ENCODE peak calls at places on chromosomes 12 and 14, in nine cellular contexts. One of them, this sample, is unnamed.

GRCh38 chr14:51546603-51547258 is 105.0 kb upstream of the FRMD6 start:
- DNase-seq in ovary: no peak
- DNase-seq in NCI-H526: peak; percentile 5
- DNase-seq in GM06990: no peak
- DNase-seq in caudate nucleus: no peak
- DNase-seq in activated T-helper 1 cell treated with anti-CD3 and anti-CD28 coated beads, Interleukin-12 subunit alpha, Interleukin-12 subunit beta, Interleukin-2, Interleukin-4 antibody, amounts not matched to agents 30 ng/mL and 10 ng/mL and 1 ng/mL, durations not matched to agents 14 hours and 24 hours and 36 hours: no peak
- DNase-seq in spleen: no peak
- DNase-seq in fibroblast of pulmonary artery: no peak
- DNase-seq in HEK293T: peak; percentile 42
- DNase-seq in this sample: no peak

GRCh38 chr14:106459971-106460730 is 933.8 kb downstream of the TMEM121 start:
- DNase-seq in ovary: no peak
- DNase-seq in NCI-H526: peak; percentile 28
- DNase-seq in GM06990: no peak
- DNase-seq in caudate nucleus: no peak
- DNase-seq in activated T-helper 1 cell treated with anti-CD3 and anti-CD28 coated beads, Interleukin-12 subunit alpha, Interleukin-12 subunit beta, Interleukin-2, Interleukin-4 antibody, amounts not matched to agents 30 ng/mL and 10 ng/mL and 1 ng/mL, durations not matched to agents 14 hours and 24 hours and 36 hours: peak; percentile 45
- DNase-seq in spleen: no peak
- DNase-seq in fibroblast of pulmonary artery: no peak
- DNase-seq in HEK293T: peak; percentile 46
- DNase-seq in this sample: no peak

GRCh38 chr12:18549598-18549997 is 188.2 kb downstream of the PLCZ1 start:
- DNase-seq in ovary: no peak
- DNase-seq in NCI-H526: no peak
- DNase-seq in GM06990: no peak
- DNase-seq in caudate nucleus: no peak
- DNase-seq in activated T-helper 1 cell treated with anti-CD3 and anti-CD28 coated beads, Interleukin-12 subunit alpha, Interleukin-12 subunit beta, Interleukin-2, Interleukin-4 antibody, amounts not matched to agents 30 ng/mL and 10 ng/mL and 1 ng/mL, durations not matched to agents 14 hours and 24 hours and 36 hours: no peak
- DNase-seq in spleen: no peak
- DNase-seq in fibroblast of pulmonary artery: no peak
- DNase-seq in HEK293T: peak; percentile 12
- DNase-seq in this sample: no peak

GRCh38 chr12:41972196-41972994 is 172.3 kb downstream of the GXYLT1 start:
- DNase-seq in ovary: no peak
- DNase-seq in NCI-H526: no peak
- DNase-seq in GM06990: no peak
- DNase-seq in caudate nucleus: no peak
- DNase-seq in activated T-helper 1 cell treated with anti-CD3 and anti-CD28 coated beads, Interleukin-12 subunit alpha, Interleukin-12 subunit beta, Interleukin-2, Interleukin-4 antibody, amounts not matched to agents 30 ng/mL and 10 ng/mL and 1 ng/mL, durations not matched to agents 14 hours and 24 hours and 36 hours: no peak
- DNase-seq in spleen: no peak
- DNase-seq in fibroblast of pulmonary artery: no peak
- DNase-seq in HEK293T: no peak
- DNase-seq in this sample: no peak

GRCh38 chr14:95562892-95563685 is 28.2 kb downstream of the GLRX5 start:
- DNase-seq in ovary: peak; percentile 19
- DNase-seq in NCI-H526: no peak
- DNase-seq in GM06990: no peak
- DNase-seq in caudate nucleus: no peak
- DNase-seq in activated T-helper 1 cell treated with anti-CD3 and anti-CD28 coated beads, Interleukin-12 subunit alpha, Interleukin-12 subunit beta, Interleukin-2, Interleukin-4 antibody, amounts not matched to agents 30 ng/mL and 10 ng/mL and 1 ng/mL, durations not matched to agents 14 hours and 24 hours and 36 hours: no peak
- DNase-seq in spleen: no peak
- DNase-seq in fibroblast of pulmonary artery: peak; percentile 28
- DNase-seq in HEK293T: no peak
- DNase-seq in this sample: no peak

GRCh38 chr14:88245321-88245720 is 77.7 kb downstream of the KCNK10 start:
- DNase-seq in ovary: no peak
- DNase-seq in NCI-H526: peak; percentile 24
- DNase-seq in GM06990: no peak
- DNase-seq in caudate nucleus: no peak
- DNase-seq in activated T-helper 1 cell treated with anti-CD3 and anti-CD28 coated beads, Interleukin-12 subunit alpha, Interleukin-12 subunit beta, Interleukin-2, Interleukin-4 antibody, amounts not matched to agents 30 ng/mL and 10 ng/mL and 1 ng/mL, durations not matched to agents 14 hours and 24 hours and 36 hours: no peak
- DNase-seq in spleen: no peak
- DNase-seq in fibroblast of pulmonary artery: no peak
- DNase-seq in HEK293T: no peak
- DNase-seq in this sample: no peak

GRCh38 chr12:93127582-93128331 is 198.7 kb upstream of the EEA1 start:
- DNase-seq in ovary: peak; percentile 84
- DNase-seq in NCI-H526: no peak
- DNase-seq in GM06990: no peak
- DNase-seq in caudate nucleus: no peak
- DNase-seq in activated T-helper 1 cell treated with anti-CD3 and anti-CD28 coated beads, Interleukin-12 subunit alpha, Interleukin-12 subunit beta, Interleukin-2, Interleukin-4 antibody, amounts not matched to agents 30 ng/mL and 10 ng/mL and 1 ng/mL, durations not matched to agents 14 hours and 24 hours and 36 hours: no peak
- DNase-seq in spleen: peak; percentile 77
- DNase-seq in fibroblast of pulmonary artery: peak; percentile 95
- DNase-seq in HEK293T: no peak
- DNase-seq in this sample: no peak

GRCh38 chr14:76320486-76320885 is 55.5 kb upstream of the ESRRB start:
- DNase-seq in ovary: no peak
- DNase-seq in NCI-H526: no peak
- DNase-seq in GM06990: no peak
- DNase-seq in caudate nucleus: no peak
- DNase-seq in activated T-helper 1 cell treated with anti-CD3 and anti-CD28 coated beads, Interleukin-12 subunit alpha, Interleukin-12 subunit beta, Interleukin-2, Interleukin-4 antibody, amounts not matched to agents 30 ng/mL and 10 ng/mL and 1 ng/mL, durations not matched to agents 14 hours and 24 hours and 36 hours: no peak
- DNase-seq in spleen: no peak
- DNase-seq in fibroblast of pulmonary artery: no peak
- DNase-seq in HEK293T: no peak
- DNase-seq in this sample: no peak

GRCh38 chr14:33068626-33069025 is 129.9 kb downstream of the NPAS3 start:
- DNase-seq in ovary: no peak
- DNase-seq in NCI-H526: no peak
- DNase-seq in GM06990: no peak
- DNase-seq in caudate nucleus: no peak
- DNase-seq in activated T-helper 1 cell treated with anti-CD3 and anti-CD28 coated beads, Interleukin-12 subunit alpha, Interleukin-12 subunit beta, Interleukin-2, Interleukin-4 antibody, amounts not matched to agents 30 ng/mL and 10 ng/mL and 1 ng/mL, durations not matched to agents 14 hours and 24 hours and 36 hours: no peak
- DNase-seq in spleen: no peak
- DNase-seq in fibroblast of pulmonary artery: no peak
- DNase-seq in HEK293T: no peak
- DNase-seq in this sample: no peak

GRCh38 chr14:103130965-103131364 is 7.7 kb downstream of the TNFAIP2 start:
- DNase-seq in ovary: peak; percentile 81
- DNase-seq in NCI-H526: no peak
- DNase-seq in GM06990: no peak
- DNase-seq in caudate nucleus: no peak
- DNase-seq in activated T-helper 1 cell treated with anti-CD3 and anti-CD28 coated beads, Interleukin-12 subunit alpha, Interleukin-12 subunit beta, Interleukin-2, Interleukin-4 antibody, amounts not matched to agents 30 ng/mL and 10 ng/mL and 1 ng/mL, durations not matched to agents 14 hours and 24 hours and 36 hours: no peak
- DNase-seq in spleen: no peak
- DNase-seq in fibroblast of pulmonary artery: peak; percentile 87
- DNase-seq in HEK293T: no peak
- DNase-seq in this sample: no peak

GRCh38 chr12:115155665-115156645 is 472.0 kb upstream of the TBX3 start:
- DNase-seq in ovary: no peak
- DNase-seq in NCI-H526: no peak
- DNase-seq in GM06990: no peak
- DNase-seq in caudate nucleus: no peak
- DNase-seq in activated T-helper 1 cell treated with anti-CD3 and anti-CD28 coated beads, Interleukin-12 subunit alpha, Interleukin-12 subunit beta, Interleukin-2, Interleukin-4 antibody, amounts not matched to agents 30 ng/mL and 10 ng/mL and 1 ng/mL, durations not matched to agents 14 hours and 24 hours and 36 hours: no peak
- DNase-seq in spleen: no peak
- DNase-seq in fibroblast of pulmonary artery: peak; percentile 87
- DNase-seq in HEK293T: no peak
- DNase-seq in this sample: no peak

GRCh38 chr14:31926123-31926522 is 151.0 kb upstream of the ARHGAP5 start:
- DNase-seq in ovary: no peak
- DNase-seq in NCI-H526: peak; percentile 53
- DNase-seq in GM06990: no peak
- DNase-seq in caudate nucleus: no peak
- DNase-seq in activated T-helper 1 cell treated with anti-CD3 and anti-CD28 coated beads, Interleukin-12 subunit alpha, Interleukin-12 subunit beta, Interleukin-2, Interleukin-4 antibody, amounts not matched to agents 30 ng/mL and 10 ng/mL and 1 ng/mL, durations not matched to agents 14 hours and 24 hours and 36 hours: no peak
- DNase-seq in spleen: no peak
- DNase-seq in fibroblast of pulmonary artery: peak; percentile 66
- DNase-seq in HEK293T: peak; percentile 58
- DNase-seq in this sample: peak; percentile 16

GRCh38 chr12:68237068-68237467 is 11.5 kb upstream of the IL26 start:
- DNase-seq in ovary: no peak
- DNase-seq in NCI-H526: no peak
- DNase-seq in GM06990: no peak
- DNase-seq in caudate nucleus: no peak
- DNase-seq in activated T-helper 1 cell treated with anti-CD3 and anti-CD28 coated beads, Interleukin-12 subunit alpha, Interleukin-12 subunit beta, Interleukin-2, Interleukin-4 antibody, amounts not matched to agents 30 ng/mL and 10 ng/mL and 1 ng/mL, durations not matched to agents 14 hours and 24 hours and 36 hours: no peak
- DNase-seq in spleen: no peak
- DNase-seq in fibroblast of pulmonary artery: no peak
- DNase-seq in HEK293T: no peak
- DNase-seq in this sample: no peak

GRCh38 chr14:104865631-104866441 is 768 bp downstream of the CEP170B start:
- DNase-seq in ovary: peak; percentile 55
- DNase-seq in NCI-H526: peak; percentile 65
- DNase-seq in GM06990: peak; percentile 22
- DNase-seq in caudate nucleus: no peak
- DNase-seq in activated T-helper 1 cell treated with anti-CD3 and anti-CD28 coated beads, Interleukin-12 subunit alpha, Interleukin-12 subunit beta, Interleukin-2, Interleukin-4 antibody, amounts not matched to agents 30 ng/mL and 10 ng/mL and 1 ng/mL, durations not matched to agents 14 hours and 24 hours and 36 hours: no peak
- DNase-seq in spleen: peak; percentile 77
- DNase-seq in fibroblast of pulmonary artery: peak; percentile 64
- DNase-seq in HEK293T: peak; percentile 63
- DNase-seq in this sample: peak; percentile 37

GRCh38 chr14:105899657-105900397 is 373.4 kb downstream of the TMEM121 start:
- DNase-seq in ovary: no peak
- DNase-seq in NCI-H526: no peak
- DNase-seq in GM06990: no peak
- DNase-seq in caudate nucleus: no peak
- DNase-seq in activated T-helper 1 cell treated with anti-CD3 and anti-CD28 coated beads, Interleukin-12 subunit alpha, Interleukin-12 subunit beta, Interleukin-2, Interleukin-4 antibody, amounts not matched to agents 30 ng/mL and 10 ng/mL and 1 ng/mL, durations not matched to agents 14 hours and 24 hours and 36 hours: no peak
- DNase-seq in spleen: peak; percentile 57
- DNase-seq in fibroblast of pulmonary artery: no peak
- DNase-seq in HEK293T: no peak
- DNase-seq in this sample: no peak

GRCh38 chr12:131672941-131673330 is 38.0 kb upstream of the SFSWAP start:
- DNase-seq in ovary: no peak
- DNase-seq in NCI-H526: no peak
- DNase-seq in GM06990: no peak
- DNase-seq in caudate nucleus: no peak
- DNase-seq in activated T-helper 1 cell treated with anti-CD3 and anti-CD28 coated beads, Interleukin-12 subunit alpha, Interleukin-12 subunit beta, Interleukin-2, Interleukin-4 antibody, amounts not matched to agents 30 ng/mL and 10 ng/mL and 1 ng/mL, durations not matched to agents 14 hours and 24 hours and 36 hours: no peak
- DNase-seq in spleen: peak; percentile 69
- DNase-seq in fibroblast of pulmonary artery: no peak
- DNase-seq in HEK293T: no peak
- DNase-seq in this sample: no peak

GRCh38 chr12:120669055-120669828 is 17.7 kb upstream of the MLEC start:
- DNase-seq in ovary: peak; percentile 55
- DNase-seq in NCI-H526: no peak
- DNase-seq in GM06990: peak; percentile 77
- DNase-seq in caudate nucleus: no peak
- DNase-seq in activated T-helper 1 cell treated with anti-CD3 and anti-CD28 coated beads, Interleukin-12 subunit alpha, Interleukin-12 subunit beta, Interleukin-2, Interleukin-4 antibody, amounts not matched to agents 30 ng/mL and 10 ng/mL and 1 ng/mL, durations not matched to agents 14 hours and 24 hours and 36 hours: no peak
- DNase-seq in spleen: peak; percentile 63
- DNase-seq in fibroblast of pulmonary artery: peak; percentile 35
- DNase-seq in HEK293T: no peak
- DNase-seq in this sample: no peak

GRCh38 chr12:48934312-48934706 is 9.0 kb upstream of the FKBP11 start:
- DNase-seq in ovary: no peak
- DNase-seq in NCI-H526: peak; percentile 10
- DNase-seq in GM06990: no peak
- DNase-seq in caudate nucleus: no peak
- DNase-seq in activated T-helper 1 cell treated with anti-CD3 and anti-CD28 coated beads, Interleukin-12 subunit alpha, Interleukin-12 subunit beta, Interleukin-2, Interleukin-4 antibody, amounts not matched to agents 30 ng/mL and 10 ng/mL and 1 ng/mL, durations not matched to agents 14 hours and 24 hours and 36 hours: no peak
- DNase-seq in spleen: no peak
- DNase-seq in fibroblast of pulmonary artery: no peak
- DNase-seq in HEK293T: no peak
- DNase-seq in this sample: no peak

GRCh38 chr14:101400815-101401214 is 160.5 kb upstream of the DIO3 start:
- DNase-seq in ovary: no peak
- DNase-seq in NCI-H526: no peak
- DNase-seq in GM06990: no peak
- DNase-seq in caudate nucleus: no peak
- DNase-seq in activated T-helper 1 cell treated with anti-CD3 and anti-CD28 coated beads, Interleukin-12 subunit alpha, Interleukin-12 subunit beta, Interleukin-2, Interleukin-4 antibody, amounts not matched to agents 30 ng/mL and 10 ng/mL and 1 ng/mL, durations not matched to agents 14 hours and 24 hours and 36 hours: no peak
- DNase-seq in spleen: no peak
- DNase-seq in fibroblast of pulmonary artery: peak; percentile 32
- DNase-seq in HEK293T: no peak
- DNase-seq in this sample: no peak

GRCh38 chr14:101622251-101623076 is 61.2 kb downstream of the DIO3 start:
- DNase-seq in ovary: no peak
- DNase-seq in NCI-H526: no peak
- DNase-seq in GM06990: no peak
- DNase-seq in caudate nucleus: no peak
- DNase-seq in activated T-helper 1 cell treated with anti-CD3 and anti-CD28 coated beads, Interleukin-12 subunit alpha, Interleukin-12 subunit beta, Interleukin-2, Interleukin-4 antibody, amounts not matched to agents 30 ng/mL and 10 ng/mL and 1 ng/mL, durations not matched to agents 14 hours and 24 hours and 36 hours: no peak
- DNase-seq in spleen: peak; percentile 73
- DNase-seq in fibroblast of pulmonary artery: no peak
- DNase-seq in HEK293T: no peak
- DNase-seq in this sample: no peak

GRCh38 chr12:50806176-50806575 is 36.5 kb upstream of the TMPRSS12 start:
- DNase-seq in ovary: no peak
- DNase-seq in NCI-H526: no peak
- DNase-seq in GM06990: no peak
- DNase-seq in caudate nucleus: no peak
- DNase-seq in activated T-helper 1 cell treated with anti-CD3 and anti-CD28 coated beads, Interleukin-12 subunit alpha, Interleukin-12 subunit beta, Interleukin-2, Interleukin-4 antibody, amounts not matched to agents 30 ng/mL and 10 ng/mL and 1 ng/mL, durations not matched to agents 14 hours and 24 hours and 36 hours: no peak
- DNase-seq in spleen: no peak
- DNase-seq in fibroblast of pulmonary artery: no peak
- DNase-seq in HEK293T: no peak
- DNase-seq in this sample: no peak

GRCh38 chr14:89167705-89168104 is 249.3 kb downstream of the FOXN3 start:
- DNase-seq in ovary: no peak
- DNase-seq in NCI-H526: no peak
- DNase-seq in GM06990: no peak
- DNase-seq in caudate nucleus: no peak
- DNase-seq in activated T-helper 1 cell treated with anti-CD3 and anti-CD28 coated beads, Interleukin-12 subunit alpha, Interleukin-12 subunit beta, Interleukin-2, Interleukin-4 antibody, amounts not matched to agents 30 ng/mL and 10 ng/mL and 1 ng/mL, durations not matched to agents 14 hours and 24 hours and 36 hours: no peak
- DNase-seq in spleen: no peak
- DNase-seq in fibroblast of pulmonary artery: no peak
- DNase-seq in HEK293T: no peak
- DNase-seq in this sample: no peak

GRCh38 chr12:92108651-92109050 is 37.0 kb downstream of the BTG1 start:
- DNase-seq in ovary: peak; percentile 12
- DNase-seq in NCI-H526: peak; percentile 64
- DNase-seq in GM06990: no peak
- DNase-seq in caudate nucleus: no peak
- DNase-seq in activated T-helper 1 cell treated with anti-CD3 and anti-CD28 coated beads, Interleukin-12 subunit alpha, Interleukin-12 subunit beta, Interleukin-2, Interleukin-4 antibody, amounts not matched to agents 30 ng/mL and 10 ng/mL and 1 ng/mL, durations not matched to agents 14 hours and 24 hours and 36 hours: no peak
- DNase-seq in spleen: no peak
- DNase-seq in fibroblast of pulmonary artery: peak; percentile 65
- DNase-seq in HEK293T: peak; percentile 40
- DNase-seq in this sample: no peak

GRCh38 chr12:132337557-132337956 is 8.2 kb upstream of the GALNT9 start:
- DNase-seq in ovary: no peak
- DNase-seq in NCI-H526: no peak
- DNase-seq in GM06990: no peak
- DNase-seq in caudate nucleus: no peak
- DNase-seq in activated T-helper 1 cell treated with anti-CD3 and anti-CD28 coated beads, Interleukin-12 subunit alpha, Interleukin-12 subunit beta, Interleukin-2, Interleukin-4 antibody, amounts not matched to agents 30 ng/mL and 10 ng/mL and 1 ng/mL, durations not matched to agents 14 hours and 24 hours and 36 hours: no peak
- DNase-seq in spleen: no peak
- DNase-seq in fibroblast of pulmonary artery: no peak
- DNase-seq in HEK293T: no peak
- DNase-seq in this sample: no peak

This sample was measured in foreskin melanocyte.